ENCODE peak calls at places on chromosomes 1 and 21, in five cellular contexts. One of them, this sample, is unnamed.

GRCh38 chr1:170670751-170671628 is 7.1 kb downstream of the PRRX1 start:
- DNase-seq in fibroblast of the conjunctiva: no peak
- DNase-seq in heart right ventricle: peak; percentile 56
- DNase-seq in CD4-positive, alpha-beta T cell: no peak
- DNase-seq in T-helper 2 cell: no peak
- DNase-seq in this sample: no peak

GRCh38 chr1:112818990-112819689 is 104.0 kb upstream of the PPM1J start:
- DNase-seq in T-helper 2 cell: no peak
- DNase-seq in heart right ventricle: peak; percentile 14
- DNase-seq in CD4-positive, alpha-beta T cell: no peak
- DNase-seq in fibroblast of the conjunctiva: no peak
- DNase-seq in this sample: no peak

GRCh38 chr21:27814226-27814625 is 847.3 kb upstream of the ADAMTS5 start:
- DNase-seq in CD4-positive, alpha-beta T cell: no peak
- DNase-seq in fibroblast of the conjunctiva: no peak
- DNase-seq in heart right ventricle: no peak
- DNase-seq in T-helper 2 cell: no peak
- DNase-seq in this sample: no peak

GRCh38 chr1:242011879-242012674 is 13.2 kb upstream of the MAP1LC3C start:
- DNase-seq in heart right ventricle: no peak
- DNase-seq in T-helper 2 cell: no peak
- DNase-seq in fibroblast of the conjunctiva: no peak
- DNase-seq in CD4-positive, alpha-beta T cell: no peak
- DNase-seq in this sample: no peak

GRCh38 chr1:165592945-165593823 is 37.9 kb upstream of the MGST3 start:
- DNase-seq in T-helper 2 cell: peak; percentile 61
- DNase-seq in heart right ventricle: peak; percentile 77
- DNase-seq in fibroblast of the conjunctiva: peak; percentile 75
- DNase-seq in CD4-positive, alpha-beta T cell: peak; percentile 59
- DNase-seq in this sample: peak; percentile 67

GRCh38 chr21:22076471-22076870 is 1078.3 kb downstream of the NCAM2 start:
- DNase-seq in heart right ventricle: no peak
- DNase-seq in T-helper 2 cell: no peak
- DNase-seq in CD4-positive, alpha-beta T cell: no peak
- DNase-seq in fibroblast of the conjunctiva: no peak
- DNase-seq in this sample: no peak

GRCh38 chr1:14113841-14114567 is 414.0 kb downstream of the PRDM2 start:
- DNase-seq in fibroblast of the conjunctiva: peak; percentile 62
- DNase-seq in T-helper 2 cell: no peak
- DNase-seq in CD4-positive, alpha-beta T cell: no peak
- DNase-seq in heart right ventricle: peak; percentile 31
- DNase-seq in this sample: no peak

GRCh38 chr1:94063379-94063778 is 57.6 kb downstream of the ABCA4 start:
- DNase-seq in fibroblast of the conjunctiva: peak; percentile 67
- DNase-seq in CD4-positive, alpha-beta T cell: no peak
- DNase-seq in T-helper 2 cell: no peak
- DNase-seq in heart right ventricle: peak; percentile 84
- DNase-seq in this sample: no peak

GRCh38 chr1:35585281-35585680 is 12.2 kb downstream of the TFAP2E start:
- DNase-seq in CD4-positive, alpha-beta T cell: no peak
- DNase-seq in T-helper 2 cell: no peak
- DNase-seq in fibroblast of the conjunctiva: no peak
- DNase-seq in heart right ventricle: no peak
- DNase-seq in this sample: no peak

GRCh38 chr1:115308969-115309368 is 29.1 kb downstream of the NGF start:
- DNase-seq in CD4-positive, alpha-beta T cell: no peak
- DNase-seq in heart right ventricle: no peak
- DNase-seq in T-helper 2 cell: no peak
- DNase-seq in fibroblast of the conjunctiva: no peak
- DNase-seq in this sample: no peak

GRCh38 chr1:60920561-60920960 is 161.8 kb upstream of the NFIA start:
- DNase-seq in heart right ventricle: no peak
- DNase-seq in fibroblast of the conjunctiva: no peak
- DNase-seq in T-helper 2 cell: no peak
- DNase-seq in CD4-positive, alpha-beta T cell: no peak
- DNase-seq in this sample: no peak

GRCh38 chr1:160204526-160205241 is 500 bp upstream of the PEA15 start:
- DNase-seq in CD4-positive, alpha-beta T cell: no peak
- DNase-seq in fibroblast of the conjunctiva: no peak
- DNase-seq in T-helper 2 cell: no peak
- DNase-seq in heart right ventricle: no peak
- DNase-seq in this sample: no peak

This sample was measured in T follicular helper cell.